ENCODE peak calls at places on chromosomes 11 and 22, in seven cellular contexts. X, P, M, J, Q, N and O are unnamed samples.

GRCh38 chr11:73055655-73056354 is 86.3 kb downstream of the FCHSD2 start:
- DNase-seq in X (no peak), P (no peak), M (no peak), J (no peak), Q (no peak), N (no peak), O (no peak)

GRCh38 chr22:20868225-20868944 is 9.6 kb downstream of the SNAP29 start:
- DNase-seq in X (no peak), P (no peak), M (no peak), J (no peak), Q (no peak), N (no peak), O (no peak)

GRCh38 chr11:67415501-67416304 is at the start of gene CARNS1:
- DNase-seq in X (no peak), P (no peak), M (no peak), J (no peak), Q (no peak), N (no peak), O (no peak)

GRCh38 chr11:65435981-65436411 is 13.4 kb downstream of the NEAT1 start:
- DNase-seq in X (no peak), P (peak; percentile 53), M (no peak), J (no peak), Q (no peak), N (peak; percentile 43), O (peak; percentile 46)

GRCh38 chr11:33197915-33198727 is 36.8 kb upstream of the CSTF3 start:
- DNase-seq in X (no peak), P (peak; percentile 31), M (no peak), J (no peak), Q (no peak), N (no peak), O (no peak)

GRCh38 chr22:44402196-44403111 is 89.7 kb upstream of the SHISAL1 start:
- DNase-seq in X (no peak), P (no peak), M (no peak), J (no peak), Q (no peak), N (no peak), O (no peak)

GRCh38 chr11:84906995-84907394 is 720.1 kb downstream of the DLG2 start:
- DNase-seq in X (no peak), P (peak; percentile 66), M (no peak), J (no peak), Q (no peak), N (peak; percentile 7), O (peak; percentile 85)

GRCh38 chr11:119651802-119652584 is 77.0 kb downstream of the NECTIN1 start:
- DNase-seq in X (no peak), P (no peak), M (no peak), J (no peak), Q (no peak), N (no peak), O (no peak)

GRCh38 chr11:61297341-61297740 is 2.2 kb upstream of the VWCE start:
- DNase-seq in X (no peak), P (no peak), M (peak; percentile 60), J (no peak), Q (no peak), N (no peak), O (peak; percentile 55)

GRCh38 chr11:92449780-92450179 is 225.2 kb downstream of the FAT3 start:
- DNase-seq in X (no peak), P (no peak), M (no peak), J (no peak), Q (no peak), N (no peak), O (no peak)

GRCh38 chr22:19626042-19626560 is 88.2 kb upstream of the SEPTIN5 start:
- DNase-seq in X (no peak), P (no peak), M (no peak), J (no peak), Q (no peak), N (no peak), O (no peak)

GRCh38 chr22:29689872-29690213 is 30.0 kb upstream of the CABP7 start:
- DNase-seq in X (peak; percentile 73), P (peak; percentile 56), M (peak; percentile 76), J (peak; percentile 57), Q (peak; percentile 25), N (peak; percentile 61), O (peak; percentile 58)

GRCh38 chr11:28176231-28176853 is 68.2 kb downstream of the METTL15 start:
- DNase-seq in X (no peak), P (peak; percentile 11), M (peak; percentile 9), J (no peak), Q (no peak), N (no peak), O (peak; percentile 53)

GRCh38 chr22:25553131-25553530 is 11.3 kb upstream of the GRK3 start:
- DNase-seq in X (no peak), P (no peak), M (no peak), J (no peak), Q (no peak), N (no peak), O (no peak)

GRCh38 chr11:123187221-123187620 is 7.8 kb downstream of the CLMP start:
- DNase-seq in X (no peak), P (peak; percentile 39), M (no peak), J (no peak), Q (no peak), N (no peak), O (no peak)